ENCODE peak calls at places on chromosome 2, in six cellular contexts. R is H1, Z is HCT116, A is K562, K is HepG2, B is GM12878. C is an unnamed sample.

GRCh38 chr2:69514406-69514805 is 77.2 kb upstream of the NFU1 start:
- DNase-seq in R (no peak), Z (no peak), A (no peak), K (no peak), B (no peak), C (peak)

GRCh38 chr2:169799555-169799954 is 884 bp downstream of the SSB start:
- DNase-seq in R (no peak), Z (no peak), A (peak), K (peak), B (no peak), C (no peak)

GRCh38 chr2:27891820-27892105 is 1.2 kb downstream of the BABAM2 start:
- DNase-seq in R (no peak), Z (no peak), A (no peak), K (peak), B (no peak), C (no peak)

GRCh38 chr2:65604246-65604645 is 171.8 kb upstream of the SPRED2 start:
- DNase-seq in R (no peak), Z (no peak), A (no peak), K (no peak), B (no peak), C (no peak)

GRCh38 chr2:15425707-15426106 is 135.4 kb downstream of the NBAS start:
- DNase-seq in R (peak), Z (no peak), A (no peak), K (no peak), B (no peak), C (peak)

GRCh38 chr2:101736861-101737291 is 39.4 kb downstream of the MAP4K4 start:
- DNase-seq in R (no peak), Z (no peak), A (no peak), K (no peak), B (no peak), C (no peak)

GRCh38 chr2:68774569-68775271 is 40.1 kb downstream of the ARHGAP25 start:
- DNase-seq in R (no peak), Z (no peak), A (peak), K (no peak), B (peak), C (no peak)

GRCh38 chr2:161825429-161825828 is 201.2 kb downstream of the SLC4A10 start:
- DNase-seq in R (no peak), Z (no peak), A (no peak), K (no peak), B (no peak), C (no peak)

GRCh38 chr2:109317471-109318090 is 188.6 kb downstream of the SH3RF3 start:
- DNase-seq in R (no peak), Z (no peak), A (no peak), K (no peak), B (no peak), C (no peak)

GRCh38 chr2:136306801-136307200 is 188.9 kb upstream of the CXCR4 start:
- DNase-seq in R (no peak), Z (no peak), A (no peak), K (no peak), B (no peak), C (no peak)

GRCh38 chr2:221264318-221264717 is 307.8 kb downstream of the EPHA4 start:
- DNase-seq in R (no peak), Z (no peak), A (no peak), K (no peak), B (no peak), C (no peak)

GRCh38 chr2:26693287-26693849 is 846 bp downstream of the KCNK3 start:
- DNase-seq in R (no peak), Z (no peak), A (no peak), K (no peak), B (no peak), C (no peak)
- TF ChIP-seq YY1 in R (no peak), Z (no peak), A (no peak), K (no peak), B (no peak), C (no peak)

DNA sequence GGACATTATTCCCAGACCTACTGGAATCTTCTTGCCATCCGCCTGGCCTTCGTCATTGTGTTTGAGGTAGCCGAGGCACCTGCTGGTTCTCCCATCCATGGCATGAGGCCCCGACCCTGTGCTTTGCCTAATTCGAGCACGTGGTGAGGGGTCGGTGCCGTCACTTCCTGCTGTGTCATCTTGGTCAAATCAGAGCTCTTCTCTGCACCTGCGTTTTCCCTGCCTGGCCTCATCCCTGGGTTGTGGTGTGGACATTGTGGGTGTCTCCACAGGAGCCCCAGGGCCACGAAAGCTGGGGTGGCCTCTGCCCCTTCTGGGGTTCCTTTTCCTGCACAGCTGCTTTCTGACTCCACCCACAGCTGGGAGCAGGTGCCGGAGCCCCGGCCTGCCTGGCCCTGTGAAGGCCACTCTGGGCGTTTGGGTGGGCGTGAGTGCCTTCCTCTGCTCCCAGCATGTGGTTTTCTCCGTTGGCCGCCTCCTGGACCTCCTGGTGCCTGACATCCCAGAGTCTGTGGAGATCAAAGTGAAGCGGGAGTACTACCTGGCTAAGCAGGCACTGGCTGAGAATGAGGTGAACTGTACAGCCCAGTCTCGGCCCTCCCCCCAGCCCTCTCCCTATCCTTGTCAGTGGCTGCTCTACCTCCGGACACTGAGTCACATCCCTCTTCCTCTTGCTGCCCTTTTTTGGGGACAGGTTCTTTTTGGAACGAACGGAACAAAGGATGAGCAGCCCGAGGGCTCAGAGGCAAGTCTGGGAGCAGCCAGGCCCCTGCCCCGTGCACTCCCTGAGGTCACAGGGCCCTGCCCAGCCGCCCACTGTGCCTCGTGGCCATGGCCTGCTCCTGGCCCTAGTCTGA is 35.0 kb downstream of the ANO7 start:
- DNase-seq in R (no peak), Z (no peak), A (no peak), K (peak), B (no peak), C (no peak)
- TF ChIP-seq ZNF274 in R (no peak), Z (no peak), A (no peak), K (no peak), B (no peak), C (no peak)

DNA sequence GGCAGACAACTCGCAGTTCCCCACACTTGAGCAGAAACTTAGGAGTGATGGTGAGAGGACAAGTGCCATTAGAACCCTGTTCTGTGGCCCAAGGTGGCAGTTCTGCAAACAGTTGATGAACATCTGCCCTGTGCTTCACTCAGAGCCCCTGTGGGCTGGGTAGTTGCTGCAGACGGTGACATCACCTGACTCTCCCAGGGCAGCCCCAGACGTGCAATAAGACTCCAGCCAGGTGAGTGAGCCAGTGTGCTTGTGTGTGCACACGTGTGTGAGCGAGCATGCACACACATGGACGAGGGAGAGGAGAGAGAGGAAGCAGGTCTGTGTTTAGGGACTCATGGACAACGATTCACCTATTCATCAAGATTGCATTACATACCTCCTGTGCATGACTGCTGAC is 136.0 kb upstream of the GLI2 start:
- DNase-seq in R (no peak), Z (no peak), A (no peak), K (no peak), B (no peak), C (no peak)
- TF ChIP-seq YY1 in R (no peak), Z (no peak), A (no peak), K (no peak), B (no peak), C (no peak)

GRCh38 chr2:159044804-159045286 is 76.4 kb downstream of the TANC1 start:
- DNase-seq in R (no peak), Z (no peak), A (no peak), K (no peak), B (no peak), C (no peak)
- TF ChIP-seq ZNF274 in R (no peak), Z (no peak), A (no peak), K (no peak), B (no peak), C (no peak)

GRCh38 chr2:39306626-39307025 is 62.9 kb upstream of the CDKL4 start:
- DNase-seq in R (no peak), Z (no peak), A (no peak), K (no peak), B (no peak), C (no peak)

GRCh38 chr2:39301352-39301751 is 57.6 kb upstream of the CDKL4 start:
- DNase-seq in R (no peak), Z (no peak), A (no peak), K (no peak), B (no peak), C (no peak)

GRCh38 chr2:39304729-39305128 is 61.0 kb upstream of the CDKL4 start:
- DNase-seq in R (no peak), Z (no peak), A (no peak), K (no peak), B (no peak), C (no peak)

GRCh38 chr2:39300044-39300820 is 56.5 kb upstream of the CDKL4 start:
- DNase-seq in R (no peak), Z (no peak), A (no peak), K (no peak), B (no peak), C (no peak)

GRCh38 chr2:39304200-39304599 is 60.4 kb upstream of the CDKL4 start:
- DNase-seq in R (no peak), Z (no peak), A (no peak), K (no peak), B (no peak), C (no peak)
- TF ChIP-seq YY1 in R (no peak), Z (no peak), A (no peak), K (no peak), B (no peak), C (no peak)